ENCODE peak calls at places on chromosomes 12 and 14, in five cellular contexts. S is ovary, E is GM12865, B is epithelial cell of esophagus, K is mucosa of descending colon. M is an unnamed sample.

GRCh38 chr12:43832506-43833168 is 3.2 kb upstream of the TMEM117 start:
- DNase-seq in S (no peak), E (no peak), B (no peak), K (no peak), M (no peak)

GRCh38 chr12:124354400-124354799 is 59.5 kb downstream of the RFLNA start:
- DNase-seq in S (no peak), E (no peak), B (no peak), K (no peak), M (no peak)

GRCh38 chr12:29043069-29043468 is 106.0 kb upstream of the FAR2 start:
- DNase-seq in S (no peak), E (no peak), B (no peak), K (no peak), M (no peak)

GRCh38 chr12:89154743-89155530 is 197.4 kb downstream of the DUSP6 start:
- DNase-seq in S (no peak), E (no peak), B (no peak), K (no peak), M (no peak)

GRCh38 chr12:78759387-78759786 is 105.2 kb upstream of the SYT1 start:
- DNase-seq in S (no peak), E (no peak), B (peak), K (no peak), M (peak)

GRCh38 chr12:122411537-122411936 is 10.9 kb downstream of the CLIP1 start:
- DNase-seq in S (no peak), E (no peak), B (no peak), K (no peak), M (no peak)

GRCh38 chr12:51546102-51546501 is 44.9 kb upstream of the SCN8A start:
- DNase-seq in S (no peak), E (no peak), B (no peak), K (no peak), M (no peak)

GRCh38 chr14:71563754-71564153 is 368.5 kb upstream of the RGS6 start:
- DNase-seq in S (no peak), E (peak), B (peak), K (no peak), M (no peak)

GRCh38 chr12:3313655-3314305 is 177.2 kb upstream of the PRMT8 start:
- DNase-seq in S (no peak), E (peak), B (no peak), K (no peak), M (no peak)

GRCh38 chr12:3315201-3315661 is 175.8 kb upstream of the PRMT8 start:
- DNase-seq in S (peak), E (no peak), B (peak), K (no peak), M (peak)

GRCh38 chr12:3316776-3317480 is 174.1 kb upstream of the PRMT8 start:
- DNase-seq in S (no peak), E (no peak), B (no peak), K (no peak), M (no peak)

GRCh38 chr12:3313066-3313465 is 177.9 kb upstream of the PRMT8 start:
- DNase-seq in S (no peak), E (no peak), B (peak), K (no peak), M (peak)

GRCh38 chr12:3314306-3314663 is 176.7 kb upstream of the PRMT8 start:
- DNase-seq in S (no peak), E (no peak), B (no peak), K (no peak), M (no peak)
- TF ChIP-seq CTCF in S (no peak), E (no peak), B (no peak), K (no peak), M (peak)

GRCh38 chr14:85853996-85854526 is 324.1 kb downstream of the FLRT2 start:
- DNase-seq in S (no peak), E (no peak), B (no peak), K (no peak), M (no peak)

GRCh38 chr14:85852900-85853299 is 323.0 kb downstream of the FLRT2 start:
- DNase-seq in S (no peak), E (no peak), B (no peak), K (no peak), M (no peak)

DNA sequence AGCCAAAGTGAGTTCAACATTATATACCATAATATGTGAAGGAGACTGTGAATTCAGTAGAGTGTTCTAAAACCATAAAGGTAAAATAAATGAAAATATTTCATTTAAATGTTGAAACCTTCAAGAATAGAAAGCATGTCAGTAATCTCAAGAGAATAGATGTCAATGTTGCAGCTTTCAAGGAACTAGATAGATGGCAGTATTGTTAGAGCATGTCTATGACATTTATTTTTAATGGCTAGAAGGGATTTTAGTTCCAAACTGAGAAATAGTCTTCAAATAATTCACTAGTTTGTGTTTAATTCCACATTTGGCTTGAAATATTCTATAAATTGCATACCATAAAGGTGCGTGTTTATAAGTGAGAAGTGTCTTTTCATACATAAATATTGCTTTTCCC is 326.5 kb downstream of the FLRT2 start:
- DNase-seq in S (no peak), E (no peak), B (peak), K (no peak), M (no peak)
- TF ChIP-seq CTCF in S (no peak), E (no peak), B (peak), K (no peak), M (peak)

DNA sequence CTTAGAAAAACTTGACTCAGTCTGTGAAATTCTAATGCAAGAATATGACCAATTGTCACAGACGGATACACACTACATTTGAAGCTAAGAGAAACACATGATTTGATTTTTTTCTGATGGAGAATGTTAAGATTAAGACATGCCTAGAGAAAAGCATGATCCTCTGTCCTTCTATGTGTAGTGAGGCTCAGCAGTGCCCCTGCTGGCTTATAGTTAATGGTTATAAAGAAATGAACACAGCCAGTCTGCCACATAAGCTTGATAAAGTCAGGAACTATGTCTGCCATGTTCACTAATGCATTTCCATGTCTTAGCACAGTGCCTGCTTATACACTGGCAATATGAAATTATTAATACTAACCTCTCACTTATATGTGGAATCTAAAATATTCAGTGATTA is 168.1 kb upstream of the DAAM1 start:
- DNase-seq in S (no peak), E (peak), B (peak), K (no peak), M (no peak)
- TF ChIP-seq CTCF in S (no peak), E (peak), B (peak), K (no peak), M (peak)

DNA sequence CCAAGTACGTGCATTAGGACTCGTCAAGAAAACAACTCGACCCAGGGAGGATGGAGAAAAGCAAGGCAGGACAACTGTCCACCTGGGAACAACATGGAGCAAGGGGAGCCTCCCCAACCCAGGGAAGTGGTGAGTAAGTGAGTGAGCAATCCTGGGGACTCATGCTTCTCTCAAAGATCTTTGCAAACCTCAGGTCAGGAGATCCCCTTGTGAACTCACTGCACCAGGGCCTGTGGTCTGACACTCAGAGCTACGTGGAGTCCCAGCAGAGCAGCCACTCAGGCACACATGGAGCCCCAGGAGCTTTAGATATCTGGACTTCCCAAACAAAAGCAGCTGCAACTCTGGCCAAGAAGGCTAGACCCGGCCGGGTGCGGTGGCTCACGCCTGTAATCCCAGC is 12.2 kb upstream of the OR5AU1 start:
- DNase-seq in S (no peak), E (peak), B (peak), K (no peak), M (peak)
- TF ChIP-seq CTCF in S (no peak), E (no peak), B (no peak), K (no peak), M (no peak)

DNA sequence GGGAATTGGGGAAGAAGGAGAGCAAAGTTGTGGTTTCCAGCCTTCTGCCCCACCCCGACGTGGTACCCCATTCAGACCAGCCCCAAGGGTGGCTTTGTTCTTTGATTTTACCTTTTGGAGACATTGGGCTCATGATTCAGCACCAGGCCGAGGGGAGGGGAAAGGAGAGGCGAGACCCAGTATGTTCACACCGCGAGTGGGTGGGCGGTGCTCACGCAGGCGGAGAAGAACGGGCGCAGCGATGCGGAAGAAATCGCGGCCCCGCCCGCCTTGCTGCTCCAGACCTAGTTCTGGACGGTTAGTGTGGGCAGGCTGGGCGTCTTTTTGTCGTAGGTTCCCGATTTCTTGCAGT is 960 bp downstream of the ATL1 start:
- DNase-seq in S (peak), E (peak), B (peak), K (peak), M (peak)
- TF ChIP-seq CTCF in S (no peak), E (no peak), B (no peak), K (no peak), M (no peak)

GRCh38 chr12:101564912-101565311 is 29.9 kb upstream of the MYBPC1 start:
- DNase-seq in S (no peak), E (peak), B (no peak), K (no peak), M (no peak)

GRCh38 chr12:101570022-101570421 is 24.7 kb upstream of the MYBPC1 start:
- DNase-seq in S (no peak), E (peak), B (peak), K (no peak), M (peak)

GRCh38 chr12:101563197-101563596 is 31.6 kb upstream of the MYBPC1 start:
- DNase-seq in S (no peak), E (no peak), B (peak), K (no peak), M (peak)

GRCh38 chr12:101567918-101568317 is 26.9 kb upstream of the MYBPC1 start:
- DNase-seq in S (no peak), E (no peak), B (no peak), K (no peak), M (no peak)

DNA sequence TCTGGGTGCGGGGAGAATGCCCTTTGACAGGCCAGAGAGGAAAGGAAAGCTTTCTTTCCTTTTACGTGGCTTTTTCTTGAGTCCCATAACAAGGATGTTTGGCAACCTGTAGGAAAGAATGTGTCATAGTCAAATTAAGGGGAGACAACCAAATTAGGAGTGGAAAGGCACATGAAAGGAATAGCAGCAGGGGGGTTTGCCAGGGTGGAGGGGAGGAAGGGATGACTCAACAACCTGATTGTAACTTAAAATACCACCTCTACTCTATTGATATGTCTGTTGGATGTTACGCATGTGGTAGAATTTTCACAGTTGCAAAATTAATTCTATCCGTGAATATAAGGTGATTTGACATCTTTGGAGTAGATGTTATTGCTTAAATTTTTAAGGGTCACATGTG is 28.5 kb upstream of the MYBPC1 start:
- DNase-seq in S (no peak), E (no peak), B (no peak), K (no peak), M (peak)
- TF ChIP-seq CTCF in S (no peak), E (no peak), B (no peak), K (no peak), M (no peak)

M was measured in foreskin keratinocyte.